ENCODE peak calls at places on chromosomes 4 and X, in six cellular contexts. C is right cardiac atrium, W is germinal center, R is Kasumi-1, N is T-cell, F is GM23248. B is an unnamed sample.

GRCh38 chr4:21893136-21893535 is 55.4 kb downstream of the KCNIP4 start:
- DNase-seq in W (no peak), F (peak; percentile 22), N (no peak), C (no peak), R (no peak), B (no peak)

GRCh38 chrX:119726900-119727555 is 31.4 kb upstream of the SOWAHD start:
- DNase-seq in C (no peak), F (peak; percentile 46), R (peak; percentile 67), W (no peak), N (peak; percentile 5), B (no peak)

GRCh38 chrX:30278365-30278764 is 30.8 kb downstream of the NR0B1 start:
- DNase-seq in C (no peak), W (no peak), F (peak; percentile 59), R (no peak), N (no peak), B (no peak)

GRCh38 chr4:102678695-102679335 is 82.0 kb downstream of the MANBA start:
- DNase-seq in F (no peak), N (no peak), R (no peak), W (no peak), C (no peak), B (no peak)

GRCh38 chr4:1235381-1236102 is 13.4 kb downstream of the CTBP1 start:
- DNase-seq in R (no peak), N (no peak), C (peak; percentile 10), W (no peak), F (no peak), B (no peak)

GRCh38 chr4:170988446-170988845 is 824.8 kb upstream of the GALNTL6 start:
- DNase-seq in R (no peak), C (no peak), F (no peak), N (no peak), W (no peak), B (no peak)

GRCh38 chr4:16122784-16123183 is 39.0 kb upstream of the PROM1 start:
- DNase-seq in C (no peak), F (no peak), W (no peak), R (no peak), N (peak; percentile 9), B (no peak)

GRCh38 chrX:16155586-16155985 is 11.7 kb upstream of the MAGEB17 start:
- DNase-seq in F (no peak), N (no peak), W (no peak), R (no peak), C (no peak), B (no peak)

GRCh38 chr4:17773125-17773698 is 8.2 kb downstream of the FAM184B start:
- DNase-seq in R (no peak), F (no peak), W (no peak), C (no peak), N (no peak), B (no peak)

GRCh38 chr4:2353222-2354107 is 65.0 kb downstream of the ZFYVE28 start:
- DNase-seq in N (no peak), F (no peak), W (no peak), R (no peak), C (no peak), B (no peak)

GRCh38 chrX:10310502-10310901 is 153.7 kb downstream of the CLCN4 start:
- DNase-seq in R (no peak), W (no peak), F (no peak), C (no peak), N (no peak), B (no peak)

GRCh38 chrX:13179100-13179499 is 134.7 kb upstream of the FAM9C start:
- DNase-seq in C (no peak), R (no peak), N (no peak), W (no peak), F (no peak), B (no peak)

GRCh38 chrX:70592091-70592490 is 147.5 kb downstream of the DLG3 start:
- DNase-seq in F (peak; percentile 84), N (no peak), C (no peak), R (no peak), W (no peak), B (peak; percentile 57)

GRCh38 chr4:101651778-101652177 is 138.8 kb upstream of the BANK1 start:
- DNase-seq in W (no peak), C (peak; percentile 15), R (no peak), N (no peak), F (peak; percentile 7), B (no peak)

GRCh38 chrX:110600745-110601310 is 194.8 kb downstream of the CHRDL1 start:
- DNase-seq in N (no peak), F (peak; percentile 75), W (no peak), R (no peak), C (no peak), B (no peak)

GRCh38 chrX:41408576-41408975 is 38.6 kb upstream of the NYX start:
- DNase-seq in N (no peak), F (no peak), C (no peak), R (no peak), W (no peak), B (no peak)

B was measured in amniotic stem cell.